ENCODE peak calls at places on chromosomes 6 and 20, in eight cellular contexts. One of them, this sample, is unnamed.

GRCh38 chr6:80939480-80939879 is 813.0 kb downstream of the TENT5A start:
- DNase-seq in activated T-helper 1 cell treated with Interleukin-2 at 50 U/mL for 16 hours: no peak
- DNase-seq in left ventricle myocardium inferior: no peak
- DNase-seq in RPMI7951: no peak
- DNase-seq in HFFc6: no peak
- DNase-seq in activated CD4-positive, alpha-beta T cell treated with anti-CD3 and anti-CD28 coated beads for 36 hours: no peak
- DNase-seq in midbrain: no peak
- DNase-seq in GM18507: no peak
- DNase-seq in this sample: no peak

GRCh38 chr6:134510920-134511319 is 193.0 kb upstream of the SGK1 start:
- DNase-seq in activated T-helper 1 cell treated with Interleukin-2 at 50 U/mL for 16 hours: no peak
- DNase-seq in left ventricle myocardium inferior: no peak
- DNase-seq in RPMI7951: peak; percentile 42
- DNase-seq in HFFc6: no peak
- DNase-seq in activated CD4-positive, alpha-beta T cell treated with anti-CD3 and anti-CD28 coated beads for 36 hours: no peak
- DNase-seq in midbrain: no peak
- DNase-seq in GM18507: no peak
- DNase-seq in this sample: no peak

GRCh38 chr20:45415822-45416637 is at the start of gene PIGT:
- DNase-seq in activated T-helper 1 cell treated with Interleukin-2 at 50 U/mL for 16 hours: peak; percentile 84
- DNase-seq in left ventricle myocardium inferior: peak; percentile 86
- DNase-seq in RPMI7951: peak; percentile 91
- DNase-seq in HFFc6: peak; percentile 79
- DNase-seq in activated CD4-positive, alpha-beta T cell treated with anti-CD3 and anti-CD28 coated beads for 36 hours: peak; percentile 93
- DNase-seq in midbrain: peak; percentile 90
- DNase-seq in GM18507: peak; percentile 72
- DNase-seq in this sample: peak; percentile 90

GRCh38 chr6:159609813-159610212 is 83.2 kb downstream of the SOD2 start:
- DNase-seq in activated T-helper 1 cell treated with Interleukin-2 at 50 U/mL for 16 hours: no peak
- DNase-seq in left ventricle myocardium inferior: peak; percentile 34
- DNase-seq in RPMI7951: peak; percentile 33
- DNase-seq in HFFc6: no peak
- DNase-seq in activated CD4-positive, alpha-beta T cell treated with anti-CD3 and anti-CD28 coated beads for 36 hours: no peak
- DNase-seq in midbrain: no peak
- DNase-seq in GM18507: no peak
- DNase-seq in this sample: no peak

GRCh38 chr6:49966334-49966733 is 2.4 kb upstream of the DEFB114 start:
- DNase-seq in activated T-helper 1 cell treated with Interleukin-2 at 50 U/mL for 16 hours: no peak
- DNase-seq in left ventricle myocardium inferior: no peak
- DNase-seq in RPMI7951: no peak
- DNase-seq in HFFc6: no peak
- DNase-seq in activated CD4-positive, alpha-beta T cell treated with anti-CD3 and anti-CD28 coated beads for 36 hours: no peak
- DNase-seq in midbrain: no peak
- DNase-seq in GM18507: no peak
- DNase-seq in this sample: no peak

GRCh38 chr6:133241901-133242760 is 974 bp downstream of the EYA4 start:
- DNase-seq in activated T-helper 1 cell treated with Interleukin-2 at 50 U/mL for 16 hours: no peak
- DNase-seq in left ventricle myocardium inferior: peak; percentile 19
- DNase-seq in RPMI7951: no peak
- DNase-seq in HFFc6: no peak
- DNase-seq in activated CD4-positive, alpha-beta T cell treated with anti-CD3 and anti-CD28 coated beads for 36 hours: peak; percentile 9
- DNase-seq in midbrain: peak; percentile 25
- DNase-seq in GM18507: no peak
- DNase-seq in this sample: peak; percentile 60

GRCh38 chr6:36204068-36204753 is 7.7 kb downstream of the BRPF3 start:
- DNase-seq in activated T-helper 1 cell treated with Interleukin-2 at 50 U/mL for 16 hours: peak; percentile 23
- DNase-seq in left ventricle myocardium inferior: no peak
- DNase-seq in RPMI7951: no peak
- DNase-seq in HFFc6: no peak
- DNase-seq in activated CD4-positive, alpha-beta T cell treated with anti-CD3 and anti-CD28 coated beads for 36 hours: peak; percentile 45
- DNase-seq in midbrain: no peak
- DNase-seq in GM18507: no peak
- DNase-seq in this sample: no peak

GRCh38 chr6:139800837-139801236 is 426.4 kb upstream of the CITED2 start:
- DNase-seq in activated T-helper 1 cell treated with Interleukin-2 at 50 U/mL for 16 hours: no peak
- DNase-seq in left ventricle myocardium inferior: no peak
- DNase-seq in RPMI7951: no peak
- DNase-seq in HFFc6: no peak
- DNase-seq in activated CD4-positive, alpha-beta T cell treated with anti-CD3 and anti-CD28 coated beads for 36 hours: no peak
- DNase-seq in midbrain: no peak
- DNase-seq in GM18507: no peak
- DNase-seq in this sample: no peak

GRCh38 chr6:54307412-54308036 is 717 bp upstream of the TINAG start:
- DNase-seq in activated T-helper 1 cell treated with Interleukin-2 at 50 U/mL for 16 hours: no peak
- DNase-seq in left ventricle myocardium inferior: no peak
- DNase-seq in RPMI7951: no peak
- DNase-seq in HFFc6: no peak
- DNase-seq in activated CD4-positive, alpha-beta T cell treated with anti-CD3 and anti-CD28 coated beads for 36 hours: no peak
- DNase-seq in midbrain: no peak
- DNase-seq in GM18507: no peak
- DNase-seq in this sample: no peak

GRCh38 chr20:21156266-21156665 is 30.4 kb downstream of the KIZ start:
- DNase-seq in activated T-helper 1 cell treated with Interleukin-2 at 50 U/mL for 16 hours: no peak
- DNase-seq in left ventricle myocardium inferior: no peak
- DNase-seq in RPMI7951: peak; percentile 21
- DNase-seq in HFFc6: peak; percentile 50
- DNase-seq in activated CD4-positive, alpha-beta T cell treated with anti-CD3 and anti-CD28 coated beads for 36 hours: no peak
- DNase-seq in midbrain: no peak
- DNase-seq in GM18507: no peak
- DNase-seq in this sample: peak; percentile 79

GRCh38 chr6:121826156-121826810 is 390.8 kb downstream of the GJA1 start:
- DNase-seq in activated T-helper 1 cell treated with Interleukin-2 at 50 U/mL for 16 hours: no peak
- DNase-seq in left ventricle myocardium inferior: no peak
- DNase-seq in RPMI7951: peak; percentile 89
- DNase-seq in HFFc6: peak; percentile 88
- DNase-seq in activated CD4-positive, alpha-beta T cell treated with anti-CD3 and anti-CD28 coated beads for 36 hours: no peak
- DNase-seq in midbrain: no peak
- DNase-seq in GM18507: no peak
- DNase-seq in this sample: peak; percentile 83

GRCh38 chr20:33687993-33688937 is 2.1 kb upstream of the E2F1 start:
- DNase-seq in activated T-helper 1 cell treated with Interleukin-2 at 50 U/mL for 16 hours: no peak
- DNase-seq in left ventricle myocardium inferior: no peak
- DNase-seq in RPMI7951: no peak
- DNase-seq in HFFc6: no peak
- DNase-seq in activated CD4-positive, alpha-beta T cell treated with anti-CD3 and anti-CD28 coated beads for 36 hours: no peak
- DNase-seq in midbrain: no peak
- DNase-seq in GM18507: no peak
- DNase-seq in this sample: no peak

GRCh38 chr20:16637814-16638213 is 64.6 kb upstream of the KIF16B start:
- DNase-seq in activated T-helper 1 cell treated with Interleukin-2 at 50 U/mL for 16 hours: no peak
- DNase-seq in left ventricle myocardium inferior: no peak
- DNase-seq in RPMI7951: no peak
- DNase-seq in HFFc6: no peak
- DNase-seq in activated CD4-positive, alpha-beta T cell treated with anti-CD3 and anti-CD28 coated beads for 36 hours: no peak
- DNase-seq in midbrain: no peak
- DNase-seq in GM18507: no peak
- DNase-seq in this sample: no peak

GRCh38 chr20:41054463-41055230 is 26.0 kb downstream of the TOP1 start:
- DNase-seq in activated T-helper 1 cell treated with Interleukin-2 at 50 U/mL for 16 hours: no peak
- DNase-seq in left ventricle myocardium inferior: no peak
- DNase-seq in RPMI7951: no peak
- DNase-seq in HFFc6: no peak
- DNase-seq in activated CD4-positive, alpha-beta T cell treated with anti-CD3 and anti-CD28 coated beads for 36 hours: no peak
- DNase-seq in midbrain: no peak
- DNase-seq in GM18507: no peak
- DNase-seq in this sample: no peak

GRCh38 chr6:111238464-111239119 is 151.3 kb downstream of the SLC16A10 start:
- DNase-seq in activated T-helper 1 cell treated with Interleukin-2 at 50 U/mL for 16 hours: no peak
- DNase-seq in left ventricle myocardium inferior: no peak
- DNase-seq in RPMI7951: peak; percentile 51
- DNase-seq in HFFc6: peak; percentile 70
- DNase-seq in activated CD4-positive, alpha-beta T cell treated with anti-CD3 and anti-CD28 coated beads for 36 hours: peak; percentile 7
- DNase-seq in midbrain: no peak
- DNase-seq in GM18507: no peak
- DNase-seq in this sample: peak; percentile 32

GRCh38 chr20:40249805-40250204 is 439.2 kb downstream of the MAFB start:
- DNase-seq in activated T-helper 1 cell treated with Interleukin-2 at 50 U/mL for 16 hours: no peak
- DNase-seq in left ventricle myocardium inferior: no peak
- DNase-seq in RPMI7951: no peak
- DNase-seq in HFFc6: no peak
- DNase-seq in activated CD4-positive, alpha-beta T cell treated with anti-CD3 and anti-CD28 coated beads for 36 hours: no peak
- DNase-seq in midbrain: no peak
- DNase-seq in GM18507: no peak
- DNase-seq in this sample: no peak

GRCh38 chr20:32891926-32892660 is 33.4 kb downstream of the EFCAB8 start:
- DNase-seq in activated T-helper 1 cell treated with Interleukin-2 at 50 U/mL for 16 hours: no peak
- DNase-seq in left ventricle myocardium inferior: no peak
- DNase-seq in RPMI7951: no peak
- DNase-seq in HFFc6: no peak
- DNase-seq in activated CD4-positive, alpha-beta T cell treated with anti-CD3 and anti-CD28 coated beads for 36 hours: no peak
- DNase-seq in midbrain: no peak
- DNase-seq in GM18507: no peak
- DNase-seq in this sample: no peak

GRCh38 chr6:26240157-26240980 is 124.6 kb upstream of the BTN3A2 start:
- DNase-seq in activated T-helper 1 cell treated with Interleukin-2 at 50 U/mL for 16 hours: peak; percentile 46
- DNase-seq in left ventricle myocardium inferior: peak; percentile 41
- DNase-seq in RPMI7951: peak; percentile 98
- DNase-seq in HFFc6: peak; percentile 70
- DNase-seq in activated CD4-positive, alpha-beta T cell treated with anti-CD3 and anti-CD28 coated beads for 36 hours: peak; percentile 85
- DNase-seq in midbrain: peak; percentile 50
- DNase-seq in GM18507: no peak
- DNase-seq in this sample: peak; percentile 75

GRCh38 chr6:152635949-152636674 is 1.1 kb downstream of the SYNE1 start:
- DNase-seq in activated T-helper 1 cell treated with Interleukin-2 at 50 U/mL for 16 hours: no peak
- DNase-seq in left ventricle myocardium inferior: peak; percentile 27
- DNase-seq in RPMI7951: peak; percentile 41
- DNase-seq in HFFc6: no peak
- DNase-seq in activated CD4-positive, alpha-beta T cell treated with anti-CD3 and anti-CD28 coated beads for 36 hours: peak; percentile 8
- DNase-seq in midbrain: no peak
- DNase-seq in GM18507: no peak
- DNase-seq in this sample: peak; percentile 39

GRCh38 chr6:22447191-22447590 is 122.2 kb upstream of the HDGFL1 start:
- DNase-seq in activated T-helper 1 cell treated with Interleukin-2 at 50 U/mL for 16 hours: no peak
- DNase-seq in left ventricle myocardium inferior: peak; percentile 25
- DNase-seq in RPMI7951: no peak
- DNase-seq in HFFc6: no peak
- DNase-seq in activated CD4-positive, alpha-beta T cell treated with anti-CD3 and anti-CD28 coated beads for 36 hours: no peak
- DNase-seq in midbrain: no peak
- DNase-seq in GM18507: no peak
- DNase-seq in this sample: no peak

GRCh38 chr6:50889492-50889891 is 70.8 kb downstream of the TFAP2B start:
- DNase-seq in activated T-helper 1 cell treated with Interleukin-2 at 50 U/mL for 16 hours: no peak
- DNase-seq in left ventricle myocardium inferior: no peak
- DNase-seq in RPMI7951: no peak
- DNase-seq in HFFc6: no peak
- DNase-seq in activated CD4-positive, alpha-beta T cell treated with anti-CD3 and anti-CD28 coated beads for 36 hours: no peak
- DNase-seq in midbrain: no peak
- DNase-seq in GM18507: no peak
- DNase-seq in this sample: no peak

GRCh38 chr6:111798281-111798725 is 74.9 kb downstream of the FYN start:
- DNase-seq in activated T-helper 1 cell treated with Interleukin-2 at 50 U/mL for 16 hours: no peak
- DNase-seq in left ventricle myocardium inferior: no peak
- DNase-seq in RPMI7951: no peak
- DNase-seq in HFFc6: no peak
- DNase-seq in activated CD4-positive, alpha-beta T cell treated with anti-CD3 and anti-CD28 coated beads for 36 hours: no peak
- DNase-seq in midbrain: no peak
- DNase-seq in GM18507: no peak
- DNase-seq in this sample: no peak

GRCh38 chr6:99491159-99491558 is 24.1 kb downstream of the USP45 start:
- DNase-seq in activated T-helper 1 cell treated with Interleukin-2 at 50 U/mL for 16 hours: no peak
- DNase-seq in left ventricle myocardium inferior: no peak
- DNase-seq in RPMI7951: no peak
- DNase-seq in HFFc6: no peak
- DNase-seq in activated CD4-positive, alpha-beta T cell treated with anti-CD3 and anti-CD28 coated beads for 36 hours: no peak
- DNase-seq in midbrain: no peak
- DNase-seq in GM18507: no peak
- DNase-seq in this sample: no peak

This sample was measured in astrocyte of the hippocampus.